ENCODE peak calls at places on chromosomes 11 and 22, in seven cellular contexts. U is esophagus muscularis mucosa, N is A549, W is body of pancreas, I is HepG2, K is heart left ventricle, R is K562. Z is an unnamed sample.

GRCh38 chr11:14378171-14378570 is 19.2 kb upstream of the RRAS2 start:
- DNase-seq in U (no peak), N (no peak), W (no peak), I (no peak), K (no peak), R (no peak), Z (no peak)

GRCh38 chr11:36566407-36567053 is 1.3 kb upstream of the RAG1 start:
- DNase-seq in U (no peak), N (no peak), W (no peak), I (no peak), K (no peak), R (no peak), Z (no peak)

GRCh38 chr11:73577496-73577917 is 20.4 kb downstream of the FAM168A start:
- DNase-seq in U (no peak), N (no peak), W (no peak), I (no peak), K (no peak), R (no peak), Z (no peak)

GRCh38 chr11:118918686-118919280 is 6.9 kb downstream of the BCL9L start:
- DNase-seq in U (no peak), N (peak; percentile 71), W (peak; percentile 25), I (no peak), K (peak; percentile 48), R (peak; percentile 64), Z (peak; percentile 61)

GRCh38 chr11:11988862-11989261 is 19.6 kb downstream of the DKK3 start:
- DNase-seq in U (no peak), N (no peak), W (no peak), I (peak; percentile 11), K (no peak), R (no peak), Z (no peak)

GRCh38 chr11:112871909-112872511 is 89.2 kb upstream of the NCAM1 start:
- DNase-seq in U (peak; percentile 60), N (no peak), W (no peak), I (no peak), K (no peak), R (no peak), Z (no peak)

GRCh38 chr22:44068422-44069191 is 44.5 kb downstream of the PARVB start:
- DNase-seq in U (no peak), N (no peak), W (peak; percentile 21), I (no peak), K (no peak), R (no peak), Z (no peak)

GRCh38 chr22:44667829-44668189 is 34.2 kb upstream of the PRR5 start:
- DNase-seq in U (no peak), N (no peak), W (peak; percentile 22), I (no peak), K (no peak), R (no peak), Z (no peak)

GRCh38 chr22:44037519-44038370 is 13.6 kb downstream of the PARVB start:
- DNase-seq in U (no peak), N (peak; percentile 84), W (no peak), I (no peak), K (peak; percentile 83), R (no peak), Z (peak; percentile 70)

GRCh38 chr11:114075891-114076441 is 16.5 kb downstream of the ZBTB16 start:
- DNase-seq in U (no peak), N (peak; percentile 30), W (no peak), I (peak; percentile 15), K (peak; percentile 55), R (peak; percentile 61), Z (peak; percentile 42)

GRCh38 chr22:16966251-16966650 is 41.8 kb downstream of the GAB4 start:
- DNase-seq in U (peak; percentile 89), N (no peak), W (no peak), I (no peak), K (no peak), R (no peak), Z (no peak)

GRCh38 chr22:21707677-21708076 is 27.9 kb downstream of the YPEL1 start:
- DNase-seq in U (no peak), N (no peak), W (no peak), I (no peak), K (no peak), R (peak; percentile 73), Z (no peak)

GRCh38 chr11:66986178-66986545 is 11.1 kb downstream of the C11orf86 start:
- DNase-seq in U (no peak), N (no peak), W (peak; percentile 40), I (no peak), K (no peak), R (no peak), Z (no peak)

GRCh38 chr11:79439893-79440450 is 858 bp downstream of the TENM4 start:
- DNase-seq in U (no peak), N (no peak), W (no peak), I (no peak), K (peak; percentile 25), R (no peak), Z (peak; percentile 57)

GRCh38 chr11:1041936-1042608 is 5.6 kb upstream of the MUC6 start:
- DNase-seq in U (no peak), N (peak; percentile 46), W (peak; percentile 87), I (peak; percentile 35), K (peak; percentile 24), R (peak; percentile 66), Z (no peak)

GRCh38 chr22:41776381-41776780 is 24.1 kb upstream of the CCDC134 start:
- DNase-seq in U (no peak), N (no peak), W (no peak), I (no peak), K (no peak), R (no peak), Z (no peak)

GRCh38 chr22:41504397-41504796 is 35.5 kb downstream of the ACO2 start:
- DNase-seq in U (no peak), N (no peak), W (no peak), I (no peak), K (peak; percentile 83), R (no peak), Z (no peak)

GRCh38 chr11:124499711-124500110 is 43.7 kb downstream of the OR8B12 start:
- DNase-seq in U (no peak), N (no peak), W (no peak), I (no peak), K (no peak), R (no peak), Z (no peak)

GRCh38 chr11:86515297-86516094 is 140.8 kb downstream of the CCDC81 start:
- DNase-seq in U (peak; percentile 62), N (no peak), W (no peak), I (no peak), K (no peak), R (no peak), Z (no peak)

DNA sequence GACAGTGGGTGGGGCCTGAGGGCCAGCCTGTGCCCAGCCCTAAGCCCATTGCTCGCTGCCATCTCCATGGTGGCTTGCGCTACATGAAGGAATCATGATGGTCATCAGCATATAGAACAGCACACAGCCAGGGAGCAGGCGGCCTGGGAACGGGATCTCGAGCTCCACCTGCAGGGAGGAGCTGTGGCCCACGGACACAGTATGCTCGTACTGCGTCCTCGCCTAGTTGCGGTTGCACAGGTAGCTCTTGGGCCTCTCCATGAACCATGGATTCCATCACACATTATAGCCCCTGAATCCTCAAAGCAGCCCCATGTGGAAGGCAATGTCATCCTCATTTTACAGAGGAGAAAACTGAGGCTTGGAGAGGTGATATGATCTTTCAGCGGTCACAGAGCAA is 15.1 kb downstream of the SEC14L4 start:
- DNase-seq in U (no peak), N (no peak), W (peak; percentile 16), I (peak; percentile 16), K (no peak), R (peak; percentile 56), Z (no peak)
- TF ChIP-seq CTCF in U (no peak), N (no peak), W (peak; percentile 15), I (peak; percentile 77), K (no peak), R (peak; percentile 51), Z (no peak)

GRCh38 chr11:68947151-68947550 is 33.6 kb downstream of the MRGPRD start:
- DNase-seq in U (no peak), N (no peak), W (no peak), I (no peak), K (no peak), R (no peak), Z (no peak)

GRCh38 chr11:68948948-68949347 is 31.8 kb downstream of the MRGPRD start:
- DNase-seq in U (no peak), N (no peak), W (no peak), I (no peak), K (no peak), R (peak; percentile 41), Z (no peak)

GRCh38 chr11:68948496-68948895 is 32.3 kb downstream of the MRGPRD start:
- DNase-seq in U (no peak), N (no peak), W (no peak), I (no peak), K (no peak), R (no peak), Z (no peak)

GRCh38 chr11:68950776-68951175 is 30.0 kb downstream of the MRGPRD start:
- DNase-seq in U (no peak), N (no peak), W (no peak), I (no peak), K (no peak), R (no peak), Z (no peak)

DNA sequence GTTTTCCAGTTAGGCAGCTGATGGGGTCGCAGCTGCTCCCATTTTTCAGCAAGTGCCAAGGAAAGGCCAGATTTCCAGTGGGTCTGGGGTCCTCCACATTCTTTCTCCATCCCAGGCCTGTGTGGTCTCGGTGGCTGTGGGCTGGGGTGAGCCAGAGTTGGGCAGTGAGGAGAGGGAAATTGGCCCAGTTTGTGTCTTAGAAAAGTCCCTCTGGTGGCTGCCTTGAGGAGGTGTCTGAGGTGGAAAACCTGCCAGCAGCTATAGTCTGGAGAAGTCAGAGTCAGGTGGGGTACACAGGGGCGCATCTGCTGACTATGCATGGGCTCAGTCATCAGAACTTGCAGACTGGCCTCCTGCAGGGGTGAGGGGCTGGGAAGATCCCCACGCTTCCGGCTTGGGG is 30.5 kb downstream of the MRGPRD start:
- DNase-seq in U (no peak), N (peak; percentile 47), W (no peak), I (no peak), K (no peak), R (peak; percentile 38), Z (no peak)
- H3K4me3 ChIP-seq in U (no peak overlapping the region), N (no peak overlapping the region), W (no peak overlapping the region), I (no peak overlapping the region), K (no peak overlapping the region), R (no peak overlapping the region), Z (no peak overlapping the region)

GRCh38 chr11:60929774-60930173 is 5.5 kb downstream of the TMEM132A start:
- DNase-seq in U (no peak), N (no peak), W (no peak), I (no peak), K (no peak), R (no peak), Z (no peak)
- TF ChIP-seq POLR2A in U (no peak), N (no peak), W (no peak), I (no peak), K (no peak), R (no peak), Z (no peak)

DNA sequence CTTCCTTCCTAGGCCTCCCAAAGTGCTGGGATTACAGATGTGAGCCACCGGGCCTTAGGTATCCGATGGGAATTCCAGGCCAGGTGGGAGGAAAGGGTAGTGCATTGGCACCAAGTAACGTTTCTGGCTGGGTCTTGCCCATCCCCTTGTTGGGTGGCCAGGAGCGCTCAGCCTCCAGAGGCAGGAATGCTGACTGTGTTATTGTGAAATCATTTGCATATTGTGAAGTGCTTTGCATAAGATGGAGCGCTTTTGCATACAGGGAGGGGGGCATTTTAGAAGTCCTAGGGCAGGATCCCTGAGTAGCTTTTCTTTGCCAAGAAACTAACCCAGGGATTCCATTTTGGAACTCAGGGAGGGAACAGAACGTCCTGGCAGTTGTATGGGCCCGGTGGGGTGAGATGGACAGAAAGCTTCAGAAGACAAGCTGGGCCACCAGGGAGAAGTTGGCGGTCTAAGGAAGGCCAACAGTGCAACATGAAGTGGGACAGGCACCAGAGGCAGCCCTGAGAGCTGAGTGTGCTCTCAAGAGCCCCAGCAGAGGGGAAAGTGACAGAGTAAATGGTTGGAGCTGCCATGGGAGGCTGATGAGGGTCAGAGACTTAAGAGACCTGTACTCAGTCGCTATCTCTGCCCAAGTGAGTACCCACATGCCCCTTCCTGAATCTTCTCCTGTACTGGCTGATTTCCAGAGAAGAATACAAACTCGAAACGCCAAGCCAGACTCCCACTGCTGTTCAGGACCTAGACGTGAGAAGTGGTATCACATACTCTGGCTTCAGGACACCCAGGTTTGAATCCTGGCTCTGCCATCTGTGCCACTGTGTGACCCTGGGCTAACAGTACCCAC is 1.3 kb upstream of the SLC39A13 start:
- DNase-seq in U (no peak), N (no peak), W (no peak), I (no peak), K (no peak), R (peak; percentile 37), Z (no peak)
- TF ChIP-seq CTCF in U (no peak), N (no peak), W (no peak), I (no peak), K (no peak), R (peak; percentile 11), Z (no peak)

Z was measured in ovary.